ENCODE peak calls at places on chromosomes 11 and 22, in four cellular contexts. One of them, this sample, is unnamed.

GRCh38 chr11:101061606-101062005 is 68.0 kb downstream of the PGR start:
- DNase-seq in NCI-H1092: no peak
- DNase-seq in NCI-H510A treated with DMSO at 0.1 percent for 48 hours: no peak
- DNase-seq in HFF-Myc: no peak
- DNase-seq in this sample: no peak

GRCh38 chr22:50694099-50694498 is 21.5 kb downstream of the SHANK3 start:
- DNase-seq in NCI-H1092: no peak
- DNase-seq in NCI-H510A treated with DMSO at 0.1 percent for 48 hours: no peak
- DNase-seq in HFF-Myc: no peak
- DNase-seq in this sample: no peak

GRCh38 chr11:2804189-2804588 is 81.4 kb downstream of the CDKN1C start:
- DNase-seq in NCI-H1092: no peak
- DNase-seq in NCI-H510A treated with DMSO at 0.1 percent for 48 hours: no peak
- DNase-seq in HFF-Myc: no peak
- DNase-seq in this sample: no peak

GRCh38 chr22:48574776-48575566 is 1252.7 kb downstream of the BRD1 start:
- DNase-seq in NCI-H1092: no peak
- DNase-seq in NCI-H510A treated with DMSO at 0.1 percent for 48 hours: peak
- DNase-seq in HFF-Myc: no peak
- DNase-seq in this sample: no peak

GRCh38 chr11:38543311-38543710 is 1945.3 kb upstream of the RAG2 start:
- DNase-seq in NCI-H1092: no peak
- DNase-seq in NCI-H510A treated with DMSO at 0.1 percent for 48 hours: no peak
- DNase-seq in HFF-Myc: no peak
- DNase-seq in this sample: no peak

GRCh38 chr22:45998638-45999378 is 21.8 kb upstream of the WNT7B start:
- DNase-seq in NCI-H1092: peak
- DNase-seq in NCI-H510A treated with DMSO at 0.1 percent for 48 hours: no peak
- DNase-seq in HFF-Myc: no peak
- DNase-seq in this sample: no peak

GRCh38 chr11:111871693-111872161 is 346 bp upstream of the ALG9 start:
- DNase-seq in NCI-H1092: no peak
- DNase-seq in NCI-H510A treated with DMSO at 0.1 percent for 48 hours: peak
- DNase-seq in HFF-Myc: no peak
- DNase-seq in this sample: no peak

GRCh38 chr22:40741116-40741515 is 61.8 kb downstream of the MCHR1 start:
- DNase-seq in NCI-H1092: no peak
- DNase-seq in NCI-H510A treated with DMSO at 0.1 percent for 48 hours: no peak
- DNase-seq in HFF-Myc: no peak
- DNase-seq in this sample: no peak

GRCh38 chr11:114179234-114179941 is 116.8 kb upstream of the NNMT start:
- DNase-seq in NCI-H1092: peak
- DNase-seq in NCI-H510A treated with DMSO at 0.1 percent for 48 hours: peak
- DNase-seq in HFF-Myc: no peak
- DNase-seq in this sample: peak

GRCh38 chr11:76910620-76911414 is 50.1 kb downstream of the ACER3 start:
- DNase-seq in NCI-H1092: no peak
- DNase-seq in NCI-H510A treated with DMSO at 0.1 percent for 48 hours: no peak
- DNase-seq in HFF-Myc: no peak
- DNase-seq in this sample: no peak

GRCh38 chr11:69413015-69413801 is 68.3 kb upstream of the LINC01488 start:
- DNase-seq in NCI-H1092: no peak
- DNase-seq in NCI-H510A treated with DMSO at 0.1 percent for 48 hours: no peak
- DNase-seq in HFF-Myc: no peak
- DNase-seq in this sample: no peak

GRCh38 chr22:35632902-35633301 is 15.3 kb upstream of the APOL6 start:
- DNase-seq in NCI-H1092: no peak
- DNase-seq in NCI-H510A treated with DMSO at 0.1 percent for 48 hours: no peak
- DNase-seq in HFF-Myc: no peak
- DNase-seq in this sample: no peak

GRCh38 chr11:61683961-61684869 is 4.0 kb downstream of the DAGLA start:
- DNase-seq in NCI-H1092: no peak
- DNase-seq in NCI-H510A treated with DMSO at 0.1 percent for 48 hours: no peak
- DNase-seq in HFF-Myc: no peak
- DNase-seq in this sample: no peak

GRCh38 chr11:45993438-45994064 is 71.1 kb downstream of the LARGE2 start:
- DNase-seq in NCI-H1092: no peak
- DNase-seq in NCI-H510A treated with DMSO at 0.1 percent for 48 hours: no peak
- DNase-seq in HFF-Myc: no peak
- DNase-seq in this sample: no peak

GRCh38 chr11:70423523-70424505 is 25.5 kb downstream of the CTTN start:
- DNase-seq in NCI-H1092: no peak
- DNase-seq in NCI-H510A treated with DMSO at 0.1 percent for 48 hours: no peak
- DNase-seq in HFF-Myc: peak
- DNase-seq in this sample: no peak

GRCh38 chr22:37309221-37310074 is 27.1 kb downstream of the CYTH4 start:
- DNase-seq in NCI-H1092: no peak
- DNase-seq in NCI-H510A treated with DMSO at 0.1 percent for 48 hours: no peak
- DNase-seq in HFF-Myc: no peak
- DNase-seq in this sample: no peak

GRCh38 chr22:30290679-30291333 is 1.5 kb upstream of the CASTOR1 start:
- DNase-seq in NCI-H1092: peak
- DNase-seq in NCI-H510A treated with DMSO at 0.1 percent for 48 hours: peak
- DNase-seq in HFF-Myc: no peak
- DNase-seq in this sample: peak

GRCh38 chr11:44268073-44268806 is 41.7 kb downstream of the ALX4 start:
- DNase-seq in NCI-H1092: no peak
- DNase-seq in NCI-H510A treated with DMSO at 0.1 percent for 48 hours: no peak
- DNase-seq in HFF-Myc: no peak
- DNase-seq in this sample: no peak

GRCh38 chr22:42962295-42963230 is 52.4 kb downstream of the PACSIN2 start:
- DNase-seq in NCI-H1092: no peak
- DNase-seq in NCI-H510A treated with DMSO at 0.1 percent for 48 hours: no peak
- DNase-seq in HFF-Myc: no peak
- DNase-seq in this sample: no peak

GRCh38 chr22:44702479-44703219 is 645 bp downstream of the PRR5 start:
- DNase-seq in NCI-H1092: no peak
- DNase-seq in NCI-H510A treated with DMSO at 0.1 percent for 48 hours: no peak
- DNase-seq in HFF-Myc: no peak
- DNase-seq in this sample: no peak

GRCh38 chr11:36451681-36452080 is 58.4 kb downstream of the TRAF6 start:
- DNase-seq in NCI-H1092: no peak
- DNase-seq in NCI-H510A treated with DMSO at 0.1 percent for 48 hours: no peak
- DNase-seq in HFF-Myc: no peak
- DNase-seq in this sample: no peak

GRCh38 chr11:117426297-117426685 is 98.6 kb downstream of the CEP164 start:
- DNase-seq in NCI-H1092: peak
- DNase-seq in NCI-H510A treated with DMSO at 0.1 percent for 48 hours: peak
- DNase-seq in HFF-Myc: peak
- DNase-seq in this sample: no peak

GRCh38 chr11:64485077-64485476 is 105.9 kb upstream of the SLC22A12 start:
- DNase-seq in NCI-H1092: no peak
- DNase-seq in NCI-H510A treated with DMSO at 0.1 percent for 48 hours: no peak
- DNase-seq in HFF-Myc: no peak
- DNase-seq in this sample: no peak

GRCh38 chr11:95563173-95563572 is 226.4 kb downstream of the FAM76B start:
- DNase-seq in NCI-H1092: no peak
- DNase-seq in NCI-H510A treated with DMSO at 0.1 percent for 48 hours: no peak
- DNase-seq in HFF-Myc: peak
- DNase-seq in this sample: no peak

GRCh38 chr22:23519442-23520177 is 60.5 kb downstream of the IGLL1 start:
- DNase-seq in NCI-H1092: no peak
- DNase-seq in NCI-H510A treated with DMSO at 0.1 percent for 48 hours: no peak
- DNase-seq in HFF-Myc: no peak
- DNase-seq in this sample: no peak

GRCh38 chr11:62141111-62142042 is 17.6 kb downstream of the INCENP start:
- DNase-seq in NCI-H1092: no peak
- DNase-seq in NCI-H510A treated with DMSO at 0.1 percent for 48 hours: no peak
- DNase-seq in HFF-Myc: no peak
- DNase-seq in this sample: no peak

GRCh38 chr11:93652161-93652597 is 9.3 kb upstream of the CEP295 start:
- DNase-seq in NCI-H1092: peak
- DNase-seq in NCI-H510A treated with DMSO at 0.1 percent for 48 hours: peak
- DNase-seq in HFF-Myc: peak
- DNase-seq in this sample: peak

GRCh38 chr22:20803696-20804324 is 29.9 kb downstream of the SERPIND1 start:
- DNase-seq in NCI-H1092: no peak
- DNase-seq in NCI-H510A treated with DMSO at 0.1 percent for 48 hours: no peak
- DNase-seq in HFF-Myc: peak
- DNase-seq in this sample: no peak

GRCh38 chr11:8149726-8150125 is 19.1 kb downstream of the RIC3 start:
- DNase-seq in NCI-H1092: no peak
- DNase-seq in NCI-H510A treated with DMSO at 0.1 percent for 48 hours: no peak
- DNase-seq in HFF-Myc: no peak
- DNase-seq in this sample: no peak

This sample was measured in esophagus muscularis mucosa.